ENCODE peak calls at places on chromosomes 16 and 17, in ten cellular contexts. J is lower lobe of right lung, C is cardiac muscle cell, E is mucosa of descending colon, R is hepatocyte, S is A549, O is IMR-90, W is left lung, V is left ventricle myocardium inferior, G is small intestine. P is an unnamed sample. For H3K9me3, the result is how much of the 10 kb centered on the place peaks cover.

GRCh38 chr17:7095642-7096041 is 15.6 kb upstream of the CLEC10A start:
- DNase-seq in J (no peak), C (no peak), E (no peak), R (no peak), S (no peak), O (no peak), W (no peak), V (no peak), G (no peak), P (no peak)

GRCh38 chr17:68437979-68438877 is 19.1 kb downstream of the WIPI1 start:
- DNase-seq in J (peak), C (peak), E (peak), R (peak), S (no peak), O (peak), W (peak), V (peak), G (peak), P (no peak)

GRCh38 chr16:3377917-3378316 is 22.2 kb downstream of the OR2C1 start:
- DNase-seq in J (no peak), C (no peak), E (no peak), R (no peak), S (no peak), O (no peak), W (no peak), V (no peak), G (no peak), P (no peak)

GRCh38 chr17:73293480-73293911 is 18.3 kb downstream of the CDC42EP4 start:
- DNase-seq in J (peak), C (no peak), E (no peak), R (peak), S (peak), O (peak), W (peak), V (peak), G (no peak), P (peak)

GRCh38 chr16:16186820-16187219 is 36.5 kb downstream of the ABCC6 start:
- DNase-seq in J (no peak), C (no peak), E (no peak), R (no peak), S (no peak), O (no peak), W (no peak), V (no peak), G (no peak), P (no peak)

GRCh38 chr17:83203073-83203471 is 123.7 kb downstream of the METRNL start:
- DNase-seq in J (peak), C (no peak), E (peak), R (peak), S (no peak), O (peak), W (peak), V (peak), G (no peak), P (peak)

GRCh38 chr16:89475144-89475543 is 15.2 kb downstream of the ANKRD11 start:
- DNase-seq in J (no peak), C (no peak), E (no peak), R (no peak), S (no peak), O (no peak), W (no peak), V (no peak), G (no peak), P (no peak)

GRCh38 chr17:9434502-9435113 is 141.0 kb downstream of the STX8 start:
- DNase-seq in J (no peak), C (no peak), E (no peak), R (no peak), S (no peak), O (no peak), W (no peak), V (no peak), G (peak), P (no peak)

GRCh38 chr17:65228734-65229390 is 91.7 kb downstream of the RGS9 start:
- DNase-seq in J (no peak), C (peak), E (no peak), R (peak), S (no peak), O (peak), W (peak), V (no peak), G (peak), P (peak)

GRCh38 chr16:14193316-14193871 is 122.3 kb downstream of the MRTFB start:
- DNase-seq in J (no peak), C (no peak), E (no peak), R (no peak), S (no peak), O (no peak), W (no peak), V (no peak), G (peak), P (no peak)

GRCh38 chr17:70053241-70054234 is 21.5 kb upstream of the KCNJ16 start:
- DNase-seq in J (no peak), C (no peak), E (no peak), R (no peak), S (no peak), O (peak), W (no peak), V (no peak), G (no peak), P (no peak)

GRCh38 chr17:70048020-70048419 is 27.0 kb upstream of the KCNJ16 start:
- DNase-seq in J (no peak), C (no peak), E (no peak), R (no peak), S (no peak), O (no peak), W (no peak), V (no peak), G (no peak), P (no peak)

GRCh38 chr17:70050192-70050591 is 24.8 kb upstream of the KCNJ16 start:
- DNase-seq in J (no peak), C (no peak), E (no peak), R (no peak), S (no peak), O (no peak), W (no peak), V (no peak), G (no peak), P (peak)

GRCh38 chr17:70050931-70051330 is 24.1 kb upstream of the KCNJ16 start:
- DNase-seq in J (no peak), C (no peak), E (no peak), R (no peak), S (no peak), O (no peak), W (no peak), V (no peak), G (no peak), P (peak)

GRCh38 chr17:70047619-70048018 is 27.4 kb upstream of the KCNJ16 start:
- DNase-seq in J (no peak), C (no peak), E (no peak), R (no peak), S (peak), O (no peak), W (no peak), V (no peak), G (no peak), P (no peak)
- H3K9me3 ChIP-seq in J (under half), C (under half), E (under half), R (under half), S (under half), O (under half), W (under half), V (under half), G (under half), P (under half)

GRCh38 chr17:5179003-5179402 is 12.7 kb downstream of the ZNF594 start:
- DNase-seq in J (no peak), C (no peak), E (no peak), R (no peak), S (no peak), O (no peak), W (no peak), V (no peak), G (no peak), P (no peak)

GRCh38 chr17:5182597-5183409 is 8.9 kb downstream of the ZNF594 start:
- DNase-seq in J (no peak), C (no peak), E (no peak), R (no peak), S (no peak), O (no peak), W (no peak), V (no peak), G (no peak), P (no peak)

GRCh38 chr17:5183410-5183793 is 8.3 kb downstream of the ZNF594 start:
- DNase-seq in J (no peak), C (no peak), E (no peak), R (no peak), S (no peak), O (no peak), W (no peak), V (no peak), G (no peak), P (no peak)

GRCh38 chr17:5184284-5184683 is 7.4 kb downstream of the ZNF594 start:
- DNase-seq in J (no peak), C (no peak), E (no peak), R (no peak), S (no peak), O (no peak), W (no peak), V (no peak), G (no peak), P (no peak)

GRCh38 chr17:5181509-5182305 is 10.0 kb downstream of the ZNF594 start:
- DNase-seq in J (no peak), C (no peak), E (no peak), R (no peak), S (no peak), O (no peak), W (no peak), V (no peak), G (no peak), P (no peak)
- H3K9me3 ChIP-seq in J (half or more), C (under half), E (half or more), R (half or more), S (half or more), O (half or more), W (under half), V (half or more), G (under half), P (half or more)

GRCh38 chr17:15269087-15269486 is 4.0 kb upstream of the PMP22 start:
- DNase-seq in J (no peak), C (no peak), E (no peak), R (no peak), S (no peak), O (no peak), W (no peak), V (no peak), G (no peak), P (no peak)
- H3K9me3 ChIP-seq in J (under half), C (under half), E (under half), R (under half), S (under half), O (under half), W (under half), V (under half), G (under half), P (under half)

DNA sequence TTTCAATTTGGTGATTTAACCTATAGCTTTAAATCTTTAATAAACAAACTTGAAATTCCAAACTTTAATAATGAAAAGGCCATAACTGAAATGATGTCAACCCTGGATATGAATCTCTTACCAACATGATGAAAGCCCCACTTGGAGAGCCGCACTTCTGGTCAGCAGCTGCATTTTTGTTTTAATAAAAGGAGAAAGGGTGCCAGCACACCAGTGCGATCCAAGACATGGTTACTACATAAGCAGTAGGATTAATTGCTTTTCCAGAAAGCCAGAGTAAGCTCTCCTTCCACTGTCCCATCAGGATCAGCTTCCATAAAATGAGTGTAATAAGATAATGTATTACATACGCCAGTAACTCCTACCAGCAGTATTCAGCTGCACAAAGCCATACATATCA is 26.2 kb upstream of the NACA2 start:
- DNase-seq in J (no peak), C (no peak), E (no peak), R (no peak), S (no peak), O (peak), W (no peak), V (no peak), G (no peak), P (no peak)
- H3K9me3 ChIP-seq in J (under half), C (under half), E (under half), R (under half), S (under half), O (under half), W (under half), V (under half), G (under half), P (under half)

GRCh38 chr16:853306-853705 is 52.8 kb upstream of the GNG13 start:
- DNase-seq in J (no peak), C (no peak), E (no peak), R (no peak), S (no peak), O (no peak), W (no peak), V (no peak), G (no peak), P (no peak)
- H3K9me3 ChIP-seq in J (under half), C (under half), E (under half), R (under half), S (under half), O (under half), W (under half), V (under half), G (under half), P (under half)

GRCh38 chr16:35730251-35730650 is 2270.8 kb downstream of the TP53TG3F start:
- DNase-seq in J (no peak), C (no peak), E (no peak), R (no peak), S (no peak), O (no peak), W (no peak), V (no peak), G (no peak), P (no peak)
- H3K9me3 ChIP-seq in J (under half), C (under half), E (half or more), R (under half), S (under half), O (under half), W (under half), V (under half), G (under half), P (under half)

DNA sequence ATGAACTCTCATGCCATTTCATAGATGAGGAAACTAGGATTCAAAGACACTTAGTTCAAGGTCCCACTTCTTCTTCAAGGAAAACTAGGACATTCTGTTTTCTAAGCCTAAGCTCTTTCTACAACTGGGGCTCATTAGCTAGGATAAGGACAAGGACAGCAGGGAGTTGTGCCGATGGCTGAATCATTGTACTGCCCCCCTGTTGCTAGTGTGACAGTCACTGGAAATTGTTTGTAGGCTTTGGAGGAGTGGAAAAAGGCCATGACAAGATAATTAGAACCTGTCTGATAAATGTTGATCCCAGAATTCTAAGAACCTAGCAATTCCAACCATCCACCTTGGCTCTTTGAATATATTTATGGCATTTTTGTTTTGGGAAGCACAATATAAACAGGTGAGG is 445.7 kb downstream of the CDH8 start:
- DNase-seq in J (no peak), C (no peak), E (no peak), R (no peak), S (no peak), O (no peak), W (no peak), V (no peak), G (no peak), P (no peak)
- H3K9me3 ChIP-seq in J (under half), C (under half), E (under half), R (under half), S (under half), O (under half), W (under half), V (under half), G (under half), P (under half)

DNA sequence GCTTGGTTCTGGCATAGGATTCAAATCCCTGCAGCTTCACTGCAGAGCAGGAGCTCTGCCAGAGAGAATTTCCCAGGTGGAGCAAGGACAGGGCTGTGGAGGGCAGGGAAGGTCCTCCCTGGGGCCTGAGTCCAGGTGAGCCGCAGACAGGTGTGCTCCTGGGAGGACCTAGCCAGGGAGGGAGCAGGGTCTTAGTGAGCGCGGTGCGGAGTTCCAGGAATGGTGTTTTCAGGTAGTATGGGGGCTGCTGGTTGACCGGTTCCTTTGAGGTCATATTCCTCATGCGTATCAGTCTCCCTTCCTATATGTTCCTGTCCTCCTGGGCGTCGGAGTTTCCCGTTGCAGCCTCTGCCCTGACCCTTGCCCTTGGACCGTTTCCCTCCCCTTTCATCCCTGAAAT is 813.3 kb downstream of the KCNJ18 start:
- DNase-seq in J (no peak), C (no peak), E (no peak), R (no peak), S (no peak), O (no peak), W (no peak), V (no peak), G (no peak), P (no peak)
- H3K9me3 ChIP-seq in J (under half), C (under half), E (half or more), R (under half), S (under half), O (under half), W (under half), V (under half), G (under half), P (under half)

P was measured in astrocyte.